ENCODE peak calls at places on chromosomes 2 and 18, in four cellular contexts. C is activated CD8-positive, alpha-beta memory T cell treated with anti-CD3 and anti-CD28 coated beads, Interleukin-2, amount 10 ng/mL, durations not matched to agents 7 days and 5 days; A is H7; I is central memory CD4-positive, alpha-beta T cell. K is an unnamed sample.

GRCh38 chr2:221380686-221381085 is 191.4 kb downstream of the EPHA4 start:
- DNase-seq in C (no peak), A (no peak), I (no peak), K (no peak)

GRCh38 chr18:74836296-74837139 is 238.8 kb downstream of the ZNF407 start:
- DNase-seq in C (no peak), A (no peak), I (no peak), K (no peak)

GRCh38 chr18:23276456-23276855 is 141.2 kb downstream of the CABLES1 start:
- DNase-seq in C (no peak), A (no peak), I (no peak), K (no peak)

GRCh38 chr2:72911256-72911655 is 6.1 kb upstream of the EMX1 start:
- DNase-seq in C (no peak), A (no peak), I (no peak), K (no peak)

GRCh38 chr18:45938488-45938935 is 28.6 kb downstream of the EPG5 start:
- DNase-seq in C (no peak), A (no peak), I (peak; percentile 46), K (no peak)

GRCh38 chr2:157438907-157439791 is 4.7 kb downstream of the CYTIP start:
- DNase-seq in C (no peak), A (no peak), I (no peak), K (peak; percentile 36)

GRCh38 chr2:637406-637776 is 39.8 kb downstream of the TMEM18 start:
- DNase-seq in C (peak; percentile 36), A (no peak), I (no peak), K (no peak)

GRCh38 chr2:8378016-8378810 is 303.6 kb upstream of the ID2 start:
- DNase-seq in C (no peak), A (no peak), I (no peak), K (no peak)

GRCh38 chr2:120453635-120453998 is 107.7 kb downstream of the INHBB start:
- DNase-seq in C (no peak), A (no peak), I (no peak), K (no peak)

GRCh38 chr2:3738454-3738853 is 35.1 kb downstream of the DCDC2C start:
- DNase-seq in C (no peak), A (peak; percentile 74), I (no peak), K (no peak)

GRCh38 chr2:6184532-6185302 is 492.5 kb downstream of the SOX11 start:
- DNase-seq in C (no peak), A (no peak), I (no peak), K (no peak)

GRCh38 chr2:200609027-200609614 is 23.3 kb downstream of the AOX1 start:
- DNase-seq in C (no peak), A (no peak), I (no peak), K (no peak)

GRCh38 chr2:126698376-126698775 is 42.4 kb downstream of the GYPC start:
- DNase-seq in C (no peak), A (no peak), I (no peak), K (no peak)

GRCh38 chr2:3214827-3215404 is 162.7 kb downstream of the EIPR1 start:
- DNase-seq in C (no peak), A (no peak), I (no peak), K (no peak)

GRCh38 chr18:29979884-29980283 is 1062.7 kb downstream of the DSC3 start:
- DNase-seq in C (no peak), A (no peak), I (no peak), K (no peak)

GRCh38 chr2:215186021-215186420 is 47.6 kb upstream of the ABCA12 start:
- DNase-seq in C (no peak), A (no peak), I (no peak), K (no peak)

GRCh38 chr2:38619458-38620164 is 16.9 kb upstream of the HNRNPLL start:
- DNase-seq in C (no peak), A (no peak), I (no peak), K (no peak)

GRCh38 chr2:48045613-48046012 is 139.3 kb upstream of the FBXO11 start:
- DNase-seq in C (no peak), A (no peak), I (no peak), K (no peak)

GRCh38 chr2:43158259-43158880 is 68.0 kb downstream of the ZFP36L2 start:
- DNase-seq in C (peak; percentile 84), A (peak; percentile 63), I (no peak), K (peak; percentile 77)

GRCh38 chr2:164032995-164033394 is 297.2 kb upstream of the FIGN start:
- DNase-seq in C (no peak), A (no peak), I (no peak), K (no peak)

GRCh38 chr2:45964226-45964841 is 312.9 kb downstream of the PRKCE start:
- DNase-seq in C (no peak), A (no peak), I (no peak), K (no peak)

GRCh38 chr2:73059106-73059505 is 12.4 kb downstream of the SFXN5 start:
- DNase-seq in C (no peak), A (no peak), I (no peak), K (no peak)

GRCh38 chr2:71887196-71887595 is 260.5 kb downstream of the CYP26B1 start:
- DNase-seq in C (no peak), A (no peak), I (no peak), K (no peak)

GRCh38 chr18:23958036-23958435 is 56.5 kb upstream of the TTC39C start:
- DNase-seq in C (no peak), A (no peak), I (no peak), K (no peak)